ENCODE peak calls at places on chromosomes 13 and 19, in four cellular contexts. M, R, F and N are unnamed samples.

GRCh38 chr19:19215792-19216191 is 4.0 kb downstream of the NCAN start:
- DNase-seq in M (no peak), R (no peak), F (no peak), N (no peak)

GRCh38 chr19:49357186-49357585 is 5.0 kb downstream of the TEAD2 start:
- DNase-seq in M (no peak), R (no peak), F (no peak), N (no peak)

GRCh38 chr13:59674616-59675015 is 489.1 kb downstream of the DIAPH3 start:
- DNase-seq in M (no peak), R (no peak), F (no peak), N (no peak)

GRCh38 chr13:47480941-47481340 is 520.1 kb downstream of the SUCLA2 start:
- DNase-seq in M (no peak), R (no peak), F (no peak), N (no peak)

GRCh38 chr19:58544591-58545285 is 874 bp downstream of the TRIM28 start:
- DNase-seq in M (peak), R (no peak), F (no peak), N (peak)

GRCh38 chr19:42471554-42472249 is 29.0 kb upstream of the CXCL17 start:
- DNase-seq in M (no peak), R (no peak), F (no peak), N (no peak)

GRCh38 chr19:13036366-13036976 is 41.2 kb downstream of the NFIX start:
- DNase-seq in M (no peak), R (no peak), F (no peak), N (no peak)

GRCh38 chr19:50167314-50167721 is 4.2 kb upstream of the IZUMO2 start:
- DNase-seq in M (no peak), R (no peak), F (peak), N (no peak)

GRCh38 chr13:111074826-111075225 is 40.3 kb upstream of the ARHGEF7 start:
- DNase-seq in M (no peak), R (no peak), F (no peak), N (no peak)

GRCh38 chr13:18947376-18947977 is 234.1 kb downstream of the TUBA3C start:
- DNase-seq in M (no peak), R (no peak), F (no peak), N (no peak)
- TF ChIP-seq FOXM1 in M (no peak), R (no peak), F (no peak), N (no peak)

GRCh38 chr19:39038098-39038497 is 5.7 kb upstream of the FBXO27 start:
- DNase-seq in M (peak), R (no peak), F (peak), N (peak)
- TF ChIP-seq JUND in M (no peak), R (no peak), F (no peak), N (no peak)

GRCh38 chr13:21672811-21673591 is 2.1 kb downstream of the FGF9 start:
- DNase-seq in M (no peak), R (no peak), F (no peak), N (no peak)

GRCh38 chr13:21671793-21672680 is 1.2 kb downstream of the FGF9 start:
- DNase-seq in M (no peak), R (no peak), F (no peak), N (peak)

GRCh38 chr13:21675095-21676007 is 4.5 kb downstream of the FGF9 start:
- DNase-seq in M (no peak), R (no peak), F (no peak), N (peak)

GRCh38 chr13:21674271-21675009 is 3.6 kb downstream of the FGF9 start:
- DNase-seq in M (peak), R (no peak), F (no peak), N (peak)

GRCh38 chr13:21673592-21674270 is 2.9 kb downstream of the FGF9 start:
- DNase-seq in M (peak), R (no peak), F (no peak), N (peak)
- TF ChIP-seq FOXM1 in M (no peak), R (no peak), F (no peak), N (no peak)

DNA sequence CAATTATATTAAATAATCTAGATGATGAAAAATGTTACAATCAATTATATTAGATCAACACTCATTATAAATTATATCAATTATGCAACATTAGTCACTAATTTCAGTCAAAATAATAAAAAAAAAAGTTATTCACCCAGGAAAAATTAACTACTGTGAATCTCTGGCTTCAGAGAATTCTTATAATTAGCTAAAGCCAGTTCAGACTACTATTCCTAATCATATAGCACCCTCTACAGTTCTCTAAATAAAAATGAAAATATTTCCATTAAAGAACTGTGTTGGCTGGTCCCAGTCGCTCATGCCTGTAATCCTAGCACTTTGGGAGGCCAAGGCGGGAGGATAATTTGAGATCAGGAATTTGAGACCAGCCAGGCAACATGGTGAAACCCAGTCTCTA is 33.0 kb downstream of the XPO4 start:
- DNase-seq in M (no peak), R (no peak), F (no peak), N (peak)
- TF ChIP-seq JUND in M (no peak), R (no peak), F (no peak), N (no peak)

DNA sequence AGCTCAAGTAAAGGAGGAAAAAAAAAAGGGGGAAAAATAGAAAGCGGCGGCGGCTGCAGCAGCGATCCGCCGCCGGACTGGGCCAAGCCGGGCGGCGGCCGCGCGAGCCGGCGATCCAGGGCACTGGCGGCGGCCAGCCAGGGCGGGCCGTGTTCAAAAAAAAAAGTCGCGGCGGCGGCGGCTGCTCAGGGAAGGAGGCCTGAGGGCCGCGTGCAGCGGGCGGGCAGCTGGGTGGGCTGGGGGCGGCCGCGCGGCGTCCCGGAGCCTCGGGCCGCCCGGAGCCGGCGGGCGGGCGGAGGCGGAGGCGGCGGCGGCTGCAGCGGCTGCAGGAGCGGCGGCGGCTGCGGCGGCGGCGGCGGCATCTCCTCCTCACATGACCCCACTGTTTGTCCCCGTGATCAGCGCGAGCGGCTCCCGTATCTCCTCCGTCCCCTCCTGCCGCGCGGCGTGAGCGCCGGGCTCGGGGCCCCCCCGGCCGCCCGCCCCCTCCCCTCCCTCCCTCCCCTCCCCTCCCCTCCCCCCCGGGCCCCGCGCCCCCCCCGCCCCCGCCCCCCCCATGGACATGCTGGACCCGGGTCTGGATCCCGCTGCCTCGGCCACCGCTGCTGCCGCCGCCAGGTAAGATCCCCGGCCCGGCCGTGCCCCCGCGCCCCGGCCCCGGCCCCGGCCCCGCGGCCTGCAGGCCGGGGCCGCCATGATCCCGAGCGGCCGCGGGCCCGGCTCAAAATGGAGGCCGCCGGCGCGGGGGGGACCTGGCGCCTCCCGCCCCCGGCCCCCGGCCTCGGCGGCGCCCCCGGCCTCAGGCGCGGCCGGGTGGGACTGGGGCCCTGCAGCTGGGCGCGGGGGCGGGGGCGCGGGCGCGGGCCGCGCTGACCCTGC is at the start of gene USF2:
- DNase-seq in M (peak), R (no peak), F (peak), N (peak)
- TF ChIP-seq FOXM1 in M (no peak), R (no peak), F (no peak), N (no peak)

GRCh38 chr19:4596033-4596904 is 36.8 kb upstream of the SEMA6B start:
- DNase-seq in M (no peak), R (no peak), F (no peak), N (no peak)
- TF ChIP-seq JUND in M (no peak), R (no peak), F (no peak), N (no peak)

DNA sequence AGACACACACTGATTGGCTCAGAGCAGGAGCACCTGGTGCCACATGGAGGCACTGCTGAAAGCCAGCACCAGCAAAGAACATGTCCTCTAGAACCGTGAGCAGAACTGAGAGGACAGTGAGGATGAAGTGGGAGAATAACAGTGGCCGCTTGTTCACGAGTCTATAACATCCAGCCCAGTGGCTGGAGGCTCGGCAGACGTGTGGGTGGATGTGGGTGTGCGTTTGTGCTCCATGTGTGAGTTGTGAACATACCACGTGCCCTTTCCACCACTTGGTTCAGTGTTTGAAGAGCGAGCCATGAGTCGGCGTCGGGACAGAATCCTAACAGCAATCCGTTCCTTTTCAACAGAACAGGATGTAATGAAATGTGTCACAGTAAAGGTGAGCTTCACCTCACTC is 113.0 kb downstream of the SOX1 start:
- DNase-seq in M (no peak), R (no peak), F (no peak), N (no peak)
- TF ChIP-seq FOXM1 in M (no peak), R (no peak), F (no peak), N (no peak)

DNA sequence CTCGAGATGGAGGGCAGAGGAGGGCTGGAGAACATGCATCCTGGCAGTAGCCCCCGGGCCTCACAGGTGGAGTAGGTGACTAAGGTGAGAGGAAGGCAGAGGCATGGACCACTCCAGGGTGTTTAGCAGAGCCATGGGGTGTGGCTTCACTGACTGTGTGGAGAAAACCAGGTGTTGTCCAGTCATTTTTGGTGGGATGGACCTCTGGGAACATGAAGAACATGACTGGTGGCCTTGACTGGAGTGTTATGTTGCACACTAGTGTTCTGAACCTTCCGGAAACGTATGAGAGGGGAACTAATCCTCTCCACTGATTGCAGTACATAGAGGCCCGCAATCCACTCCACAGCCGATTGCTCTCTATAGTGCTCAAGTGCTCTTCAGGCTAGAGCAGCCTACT is 16.9 kb downstream of the MED26 start:
- DNase-seq in M (no peak), R (no peak), F (no peak), N (no peak)
- TF ChIP-seq JUND in M (no peak), R (no peak), F (no peak), N (no peak)

DNA sequence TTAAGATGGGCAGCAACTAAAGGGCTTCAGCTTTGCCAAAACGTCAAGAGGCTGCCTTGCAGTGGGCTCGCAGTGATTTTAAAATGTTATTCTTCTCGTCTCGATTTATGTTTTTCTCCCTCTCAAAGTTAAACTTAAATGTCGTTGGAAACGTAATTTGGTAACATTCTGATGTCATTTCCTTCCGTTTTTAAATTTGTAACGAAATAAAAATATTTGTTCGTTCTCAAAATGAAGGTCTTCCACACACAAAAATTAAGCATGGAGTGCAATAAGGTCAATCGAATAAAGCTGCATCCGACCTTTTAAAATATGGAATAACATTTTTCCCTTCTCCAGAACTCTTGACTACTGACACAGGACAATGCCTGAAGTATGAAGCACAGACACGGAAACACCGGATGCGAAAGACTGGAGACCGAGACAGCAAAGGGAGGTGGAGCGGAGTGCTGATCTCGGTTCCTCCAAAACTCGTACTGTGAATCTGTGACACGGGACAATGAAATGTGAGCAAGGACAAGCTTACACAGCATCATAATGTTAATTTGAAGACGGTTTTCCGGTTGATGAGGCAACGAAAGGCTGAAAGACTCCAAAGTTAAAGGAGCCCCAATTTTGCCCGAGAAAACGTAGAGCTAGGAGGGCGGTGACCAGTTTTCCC is 850 bp downstream of the MTMR6 start:
- DNase-seq in M (no peak), R (no peak), F (peak), N (peak)
- TF ChIP-seq FOXM1 in M (no peak), R (no peak), F (no peak), N (no peak)